ENCODE peak calls at places on chromosome 10, in ten cellular contexts. B is cardiac fibroblast, D is left ventricle myocardium inferior, L is fibroblast of mammary gland, C is heart left ventricle, Q is AG04450, V is B cell, W is cardiac muscle cell, Y is progenitor cell of endocrine pancreas, H is tibial artery. O is an unnamed sample.

GRCh38 chr10:85537561-85537960 is 829.0 kb downstream of the GRID1 start:
- DNase-seq in Y (no peak), B (no peak), L (no peak), Q (no peak), V (no peak), W (no peak), H (no peak), D (no peak), C (no peak), O (no peak)

GRCh38 chr10:56745490-56745889 is 384.4 kb upstream of the ZWINT start:
- DNase-seq in D (no peak), L (no peak), Q (no peak), B (no peak), Y (no peak), V (no peak), C (no peak), W (no peak), H (no peak), O (no peak)

GRCh38 chr10:100129424-100129823 is 47.8 kb upstream of the CPN1 start:
- DNase-seq in V (no peak), W (no peak), Q (no peak), D (no peak), C (peak; percentile 46), B (no peak), L (no peak), Y (no peak), H (no peak), O (no peak)

GRCh38 chr10:5622586-5622985 is 43.8 kb downstream of the ASB13 start:
- DNase-seq in Y (no peak), V (no peak), H (no peak), B (peak; percentile 40), C (no peak), L (no peak), Q (no peak), D (no peak), W (no peak), O (no peak)

GRCh38 chr10:102225646-102226541 is at the start of gene ELOVL3:
- DNase-seq in H (peak; percentile 92), D (peak; percentile 95), C (peak; percentile 95), Q (peak; percentile 81), Y (peak; percentile 69), B (peak; percentile 96), W (peak; percentile 95), V (peak; percentile 85), L (peak; percentile 93), O (peak; percentile 91)

GRCh38 chr10:121900443-121901174 is 27.2 kb downstream of the ATE1 start:
- DNase-seq in W (peak; percentile 84), V (peak; percentile 53), H (no peak), C (no peak), D (no peak), Q (peak; percentile 42), B (peak; percentile 82), Y (no peak), L (peak; percentile 74), O (no peak)

GRCh38 chr10:102837230-102837721 is at the start of gene CYP17A1:
- DNase-seq in L (peak; percentile 21), H (no peak), Q (no peak), D (no peak), C (no peak), V (no peak), W (no peak), Y (no peak), B (no peak), O (no peak)

GRCh38 chr10:73163096-73163495 is 4.7 kb downstream of the ECD start:
- DNase-seq in V (no peak), D (no peak), H (no peak), L (peak; percentile 54), B (peak; percentile 12), Y (no peak), Q (no peak), W (no peak), C (no peak), O (no peak)

GRCh38 chr10:8048281-8049008 is 6.0 kb upstream of the GATA3 start:
- DNase-seq in V (peak; percentile 29), L (no peak), H (no peak), D (no peak), B (no peak), C (no peak), Q (no peak), Y (no peak), W (no peak), O (no peak)

GRCh38 chr10:79102056-79102874 is 33.5 kb downstream of the ZMIZ1 start:
- DNase-seq in C (peak; percentile 66), Q (no peak), B (no peak), L (no peak), H (peak; percentile 80), W (peak; percentile 81), V (no peak), D (peak; percentile 65), Y (no peak), O (peak; percentile 61)

GRCh38 chr10:120005408-120006280 is 113.1 kb downstream of the SEC23IP start:
- DNase-seq in Q (no peak), H (no peak), D (no peak), B (no peak), C (no peak), Y (no peak), L (no peak), V (no peak), W (no peak), O (no peak)

GRCh38 chr10:47034511-47035051 is 123.4 kb downstream of the PTPN20 start:
- DNase-seq in H (no peak), B (no peak), L (no peak), D (no peak), Y (no peak), V (no peak), C (no peak), Q (no peak), W (no peak), O (no peak)

GRCh38 chr10:101110856-101111523 is 20.1 kb upstream of the TLX1 start:
- DNase-seq in V (no peak), Q (no peak), Y (no peak), H (no peak), C (no peak), B (no peak), W (no peak), D (no peak), L (no peak), O (no peak)

GRCh38 chr10:88227342-88228018 is 355.6 kb downstream of the RNLS start:
- DNase-seq in C (peak; percentile 57), B (peak; percentile 86), W (peak; percentile 17), L (peak; percentile 80), H (no peak), Y (no peak), D (peak; percentile 37), V (no peak), Q (peak; percentile 50), O (peak; percentile 23)

GRCh38 chr10:78968300-78968943 is 100.3 kb upstream of the ZMIZ1 start:
- DNase-seq in D (no peak), H (no peak), W (no peak), L (no peak), V (no peak), Y (no peak), B (no peak), C (no peak), Q (no peak), O (no peak)

GRCh38 chr10:63554666-63555065 is 33.5 kb downstream of the REEP3 start:
- DNase-seq in Q (peak; percentile 51), W (no peak), L (peak; percentile 93), Y (no peak), D (no peak), C (no peak), B (peak; percentile 92), H (no peak), V (peak; percentile 58), O (no peak)

GRCh38 chr10:122525788-122526187 is 34.8 kb upstream of the DMBT1 start:
- DNase-seq in H (no peak), D (no peak), Y (no peak), L (no peak), C (no peak), Q (no peak), W (peak; percentile 43), B (peak; percentile 10), V (no peak), O (no peak)

GRCh38 chr10:48697821-48698764 is 13.4 kb downstream of the WDFY4 start:
- DNase-seq in V (peak; percentile 22), L (no peak), H (no peak), Q (no peak), D (no peak), B (no peak), W (no peak), Y (no peak), C (peak; percentile 29), O (no peak)
- TF ChIP-seq CTCF in V (no peak), L (no peak), H (no peak), Q (no peak), D (no peak), B (no peak), W (no peak), Y (no peak), C (no peak), O (no peak)

DNA sequence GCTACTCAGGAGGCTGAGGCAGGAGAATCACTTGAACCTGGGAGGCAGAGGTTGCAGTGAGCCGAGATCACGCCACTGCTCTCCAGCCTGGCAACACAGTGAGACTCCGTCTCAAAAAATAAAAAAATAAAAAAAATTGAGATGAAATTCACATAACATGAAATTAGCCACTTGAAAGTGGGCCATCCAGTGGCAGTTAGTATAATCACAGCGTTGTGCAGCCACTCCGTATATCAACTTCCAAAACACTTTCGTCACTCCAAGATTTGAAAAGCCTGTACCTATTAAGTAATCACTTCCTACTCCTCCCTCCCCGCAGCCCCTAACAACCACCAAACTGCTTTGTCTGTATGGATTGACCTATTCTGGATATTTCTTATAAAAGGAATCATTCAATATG is 20.7 kb upstream of the CACUL1 start:
- DNase-seq in C (no peak), Y (no peak), D (no peak), Q (no peak), B (peak; percentile 27), L (no peak), H (no peak), V (no peak), W (no peak), O (no peak)
- TF ChIP-seq CTCF in C (no peak), Y (no peak), D (no peak), Q (no peak), B (peak; percentile 13), L (peak; percentile 11), H (no peak), V (no peak), W (peak; percentile 20), O (no peak)

GRCh38 chr10:97234403-97234802 is 48.6 kb upstream of the SLIT1 start:
- DNase-seq in L (peak; percentile 62), D (no peak), C (no peak), V (peak; percentile 23), Q (peak; percentile 21), B (peak; percentile 74), Y (no peak), W (peak; percentile 61), H (no peak), O (peak; percentile 13)
- TF ChIP-seq CTCF in L (peak; percentile 66), D (peak; percentile 66), C (peak; percentile 65), V (peak; percentile 67), Q (peak; percentile 68), B (peak; percentile 49), Y (peak; percentile 74), W (peak; percentile 60), H (peak; percentile 47), O (peak; percentile 50)

DNA sequence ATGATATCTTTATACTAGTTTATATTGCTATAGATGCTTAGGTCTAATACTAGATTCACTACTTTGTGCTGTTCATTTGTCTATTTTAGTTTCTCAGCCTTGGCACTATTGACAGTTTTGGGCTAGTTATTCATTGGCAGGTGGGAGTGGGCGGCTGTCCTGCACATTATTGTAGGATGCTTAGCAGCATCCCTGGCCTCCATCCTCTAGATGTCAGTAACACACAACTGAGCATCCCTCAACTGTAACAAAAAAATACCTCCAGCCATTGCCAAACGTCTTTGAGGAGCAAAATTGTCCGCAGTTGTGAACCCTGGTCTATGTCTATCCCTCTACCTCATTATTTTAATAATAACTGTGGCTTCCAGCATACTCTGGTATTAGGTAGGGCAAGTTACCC is 34.4 kb upstream of the PNLIP start:
- DNase-seq in Q (no peak), B (no peak), V (no peak), C (no peak), H (no peak), L (no peak), W (no peak), D (no peak), Y (no peak), O (no peak)
- TF ChIP-seq CTCF in Q (no peak), B (no peak), V (no peak), C (no peak), H (no peak), L (no peak), W (no peak), D (no peak), Y (no peak), O (no peak)

O was measured in tibial nerve.